ENCODE peak calls at places on chromosomes 2 and 18, in eight cellular contexts. C, L, B, A, E, Z, K and R are unnamed samples.

GRCh38 chr2:185806783-185807182 is 68.2 kb downstream of the FSIP2 start:
- DNase-seq in L (no peak), B (no peak), E (no peak), C (no peak), A (no peak), Z (no peak), K (no peak), R (no peak)

GRCh38 chr2:169372561-169372960 is 10.2 kb upstream of the LRP2 start:
- DNase-seq in K (no peak), B (no peak), L (no peak), Z (no peak), A (no peak), E (no peak), C (no peak), R (no peak)

GRCh38 chr2:180122874-180123273 is 115.8 kb upstream of the CWC22 start:
- DNase-seq in L (no peak), B (peak), K (no peak), A (no peak), C (no peak), E (no peak), Z (no peak), R (no peak)

GRCh38 chr2:191245046-191245868 is at the start of gene MYO1B:
- DNase-seq in K (peak), A (peak), C (peak), Z (peak), E (peak), L (no peak), B (peak), R (peak)

GRCh38 chr2:12928706-12929291 is 212.1 kb downstream of the TRIB2 start:
- DNase-seq in K (no peak), E (no peak), L (no peak), Z (no peak), A (no peak), C (no peak), B (peak), R (no peak)

GRCh38 chr2:207239222-207239674 is 73.5 kb upstream of the KLF7 start:
- DNase-seq in L (peak), K (no peak), Z (peak), B (peak), A (no peak), C (no peak), E (peak), R (no peak)

GRCh38 chr2:132608222-132608795 is 61.7 kb downstream of the LYPD1 start:
- DNase-seq in A (no peak), Z (no peak), C (no peak), L (no peak), B (no peak), K (no peak), E (no peak), R (no peak)

GRCh38 chr2:231415029-231415428 is 19.5 kb downstream of the B3GNT7 start:
- DNase-seq in A (no peak), C (no peak), B (no peak), E (no peak), L (no peak), K (no peak), Z (no peak), R (no peak)

GRCh38 chr18:80249217-80250093 is 2.1 kb upstream of the PARD6G start:
- DNase-seq in B (peak), E (no peak), K (no peak), C (no peak), Z (no peak), A (no peak), L (no peak), R (no peak)

GRCh38 chr2:238289574-238289973 is 1.2 kb upstream of the PER2 start:
- DNase-seq in A (no peak), Z (no peak), L (no peak), E (no peak), C (no peak), B (no peak), K (no peak), R (no peak)

GRCh38 chr2:136032817-136033216 is 47.4 kb upstream of the DARS1 start:
- DNase-seq in C (no peak), Z (no peak), E (no peak), K (no peak), L (no peak), A (no peak), B (no peak), R (no peak)

GRCh38 chr2:152440460-152440859 is 105.5 kb downstream of the FMNL2 start:
- DNase-seq in A (no peak), C (no peak), B (no peak), Z (no peak), E (no peak), K (no peak), L (no peak), R (no peak)

GRCh38 chr18:31203086-31203793 is 40.6 kb upstream of the DSC1 start:
- DNase-seq in E (no peak), K (no peak), B (no peak), C (peak), A (no peak), L (no peak), Z (no peak), R (peak)

DNA sequence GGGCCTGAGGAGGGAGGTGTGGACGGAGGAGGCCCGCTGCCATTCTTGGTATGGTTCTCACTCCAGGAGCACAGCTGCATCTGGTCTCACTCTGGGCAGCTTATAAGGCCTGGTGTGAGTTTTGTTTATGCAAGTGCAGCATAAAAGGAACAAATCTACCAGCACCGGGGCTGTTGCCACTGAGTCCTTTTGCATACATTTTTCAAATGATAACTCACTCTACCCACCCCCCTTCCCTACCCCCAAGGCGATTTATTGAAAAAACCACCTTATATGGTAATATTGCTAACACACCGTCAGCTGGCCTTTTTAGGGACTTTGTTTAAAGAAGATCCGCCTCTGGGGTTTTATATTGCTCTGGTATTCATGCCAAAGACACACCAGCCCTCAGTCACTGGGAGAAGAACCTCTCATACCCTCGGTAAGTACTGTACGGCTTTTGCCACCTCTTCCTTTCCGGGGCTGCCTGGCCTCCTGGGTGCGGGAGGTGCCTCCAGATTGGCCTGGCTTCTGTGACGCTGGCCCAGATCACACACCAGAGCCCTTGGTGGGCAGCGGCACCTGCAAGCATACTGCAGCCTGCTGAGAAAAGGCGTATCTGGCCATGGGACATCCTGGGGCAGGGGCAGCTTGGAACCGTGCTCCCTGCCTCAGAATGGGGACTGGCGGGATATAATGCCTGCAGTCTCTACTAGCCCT is at the start of gene ACTG2:
- DNase-seq in E (no peak), C (no peak), Z (no peak), L (no peak), K (no peak), A (no peak), B (peak), R (no peak)
- TF ChIP-seq POLR2A in E (no peak), C (no peak), Z (no peak), L (no peak), K (no peak), A (no peak), B (peak), R (no peak)

GRCh38 chr2:144496660-144497598 is 23.0 kb downstream of the ZEB2 start:
- DNase-seq in E (no peak), Z (no peak), A (no peak), K (no peak), L (no peak), C (no peak), B (no peak), R (no peak)
- TF ChIP-seq POLR2A in E (no peak), Z (no peak), A (no peak), K (no peak), L (no peak), C (no peak), B (no peak), R (no peak)

DNA sequence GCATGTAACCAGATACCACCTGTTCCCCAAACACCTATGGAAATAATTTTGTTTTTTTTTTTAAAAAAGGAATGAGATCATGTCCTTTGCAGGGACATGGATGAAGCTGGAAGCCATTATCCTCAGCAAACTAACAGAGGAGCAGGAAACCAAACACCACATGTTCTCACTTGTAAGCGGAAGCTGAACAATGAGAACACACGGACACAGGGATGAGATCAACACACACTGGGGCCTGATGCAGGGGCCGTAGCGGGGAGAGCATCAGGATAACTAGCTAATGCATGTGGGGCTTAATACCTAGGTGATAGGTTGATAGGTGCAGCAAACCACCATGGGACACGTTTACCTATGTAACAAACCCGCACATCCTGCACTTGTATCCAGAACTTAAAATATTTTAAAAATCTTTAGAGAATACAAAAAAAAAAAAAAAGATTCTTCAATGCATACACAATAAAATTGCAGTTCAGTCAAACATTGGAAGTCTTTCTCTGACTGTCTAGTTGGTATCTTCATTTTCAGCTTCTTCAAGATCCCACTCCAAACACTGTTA is 11.6 kb upstream of the CASP10 start:
- DNase-seq in C (no peak), A (no peak), K (no peak), E (no peak), L (no peak), B (no peak), Z (no peak), R (no peak)
- TF ChIP-seq POLR2A in C (no peak), A (no peak), K (no peak), E (no peak), L (no peak), B (no peak), Z (no peak), R (no peak)

DNA sequence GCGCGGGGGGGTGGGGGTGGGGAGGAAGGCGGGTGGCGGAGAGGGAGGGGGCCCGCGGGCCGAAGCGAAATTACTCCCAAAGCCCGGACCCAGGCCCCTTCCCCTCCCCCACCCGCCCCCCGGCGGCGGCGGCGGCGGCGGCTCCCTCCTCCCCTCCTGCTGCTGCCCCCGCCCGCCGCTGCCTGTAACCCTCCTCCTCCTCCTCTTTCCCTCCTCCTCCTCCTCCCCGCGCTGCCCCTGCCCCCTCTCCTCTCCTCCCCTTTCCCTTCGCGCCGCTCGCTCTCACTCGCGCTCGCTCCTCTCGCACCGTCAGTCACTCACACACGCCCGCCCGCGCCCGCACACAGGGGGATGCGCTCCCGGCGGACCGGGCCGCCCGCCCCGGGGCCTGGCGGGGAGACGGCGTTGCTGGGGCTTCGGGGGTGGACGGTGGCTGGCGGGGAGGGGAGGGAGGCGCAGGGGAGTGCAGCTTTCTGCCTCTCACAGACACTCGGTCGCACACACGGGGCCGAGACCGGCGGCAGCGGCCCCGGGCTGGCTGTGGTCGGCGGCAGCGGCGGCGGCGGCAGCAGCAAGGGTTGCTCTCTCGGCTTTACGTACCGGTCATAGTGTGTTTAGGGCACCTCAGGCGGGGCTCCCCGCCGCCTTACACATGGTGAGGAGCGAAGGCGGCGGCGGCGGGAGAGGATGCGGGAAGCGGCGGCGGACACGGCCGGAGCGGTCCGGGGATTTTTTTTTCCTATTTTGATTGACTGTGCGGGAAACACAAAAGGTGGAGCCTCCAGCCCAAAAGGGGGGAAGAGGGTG is 405 bp downstream of the SP3 start:
- DNase-seq in B (peak), L (peak), A (peak), C (peak), Z (peak), E (peak), K (no peak), R (peak)
- TF ChIP-seq POLR2A in B (peak), L (peak), A (peak), C (peak), Z (peak), E (peak), K (peak), R (no peak)

DNA sequence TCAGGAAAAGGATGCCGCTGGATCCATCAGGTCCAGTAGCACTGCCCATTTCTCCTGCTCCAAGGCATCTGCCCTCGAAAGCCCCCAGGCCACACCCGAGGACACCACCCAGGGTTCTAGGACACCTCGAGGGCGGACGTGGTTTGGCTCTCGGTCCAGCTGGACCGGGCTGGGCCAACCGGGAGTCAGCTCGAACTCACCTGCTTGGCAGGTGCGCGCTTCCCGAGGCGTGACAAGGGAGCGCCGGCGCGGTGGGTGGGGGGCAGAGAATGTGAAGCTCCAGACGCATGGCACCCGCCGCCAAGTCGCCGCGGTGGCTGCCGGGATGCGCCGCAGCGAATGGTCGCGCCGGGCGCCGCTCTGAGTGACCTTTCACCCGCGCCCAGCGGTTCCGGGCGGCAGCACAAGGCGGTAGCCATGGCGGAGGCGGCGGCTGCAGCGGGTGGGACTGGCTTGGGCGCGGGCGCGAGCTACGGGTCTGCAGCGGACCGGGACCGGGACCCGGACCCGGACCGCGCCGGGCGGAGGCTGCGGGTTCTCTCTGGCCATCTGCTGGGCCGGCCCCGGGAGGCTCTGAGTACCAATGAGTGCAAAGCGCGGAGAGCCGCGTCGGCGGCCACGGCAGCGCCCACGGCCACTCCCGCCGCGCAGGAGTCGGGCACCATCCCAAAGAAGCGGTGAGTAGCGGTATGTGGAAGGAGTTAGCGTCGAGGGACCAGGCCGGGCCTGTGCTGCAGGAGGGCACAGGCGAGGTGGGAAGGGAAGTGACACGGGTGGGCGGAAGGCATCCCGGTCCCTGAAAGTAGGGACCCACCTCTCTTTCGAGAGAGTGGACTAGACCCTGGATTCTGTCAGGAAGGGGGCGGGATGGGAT is at the start of gene AGPS:
- DNase-seq in B (peak), L (peak), A (peak), E (peak), Z (peak), K (peak), C (peak), R (peak)
- TF ChIP-seq POLR2A in B (peak), L (peak), A (peak), E (no peak), Z (peak), K (peak), C (peak), R (peak)

GRCh38 chr2:11154460-11155325 is 574 bp upstream of the SLC66A3 start:
- DNase-seq in K (peak), C (peak), L (peak), A (peak), E (peak), B (peak), Z (peak), R (peak)
- TF ChIP-seq POLR2A in K (peak), C (peak), L (peak), A (peak), E (no peak), B (peak), Z (peak), R (no peak)

GRCh38 chr18:74524097-74524496 is 10.2 kb upstream of the CNDP1 start:
- DNase-seq in L (no peak), C (no peak), A (peak), K (no peak), B (peak), E (no peak), Z (peak), R (no peak)

GRCh38 chr18:74528478-74528877 is 5.8 kb upstream of the CNDP1 start:
- DNase-seq in A (no peak), B (no peak), K (no peak), E (no peak), C (no peak), Z (no peak), L (no peak), R (no peak)

GRCh38 chr18:74522635-74523548 is 11.4 kb upstream of the CNDP1 start:
- DNase-seq in C (no peak), K (no peak), L (no peak), E (no peak), A (no peak), B (no peak), Z (no peak), R (no peak)

GRCh38 chr18:74526478-74526877 is 7.8 kb upstream of the CNDP1 start:
- DNase-seq in Z (no peak), C (no peak), L (no peak), K (no peak), E (no peak), A (no peak), B (no peak), R (no peak)

DNA sequence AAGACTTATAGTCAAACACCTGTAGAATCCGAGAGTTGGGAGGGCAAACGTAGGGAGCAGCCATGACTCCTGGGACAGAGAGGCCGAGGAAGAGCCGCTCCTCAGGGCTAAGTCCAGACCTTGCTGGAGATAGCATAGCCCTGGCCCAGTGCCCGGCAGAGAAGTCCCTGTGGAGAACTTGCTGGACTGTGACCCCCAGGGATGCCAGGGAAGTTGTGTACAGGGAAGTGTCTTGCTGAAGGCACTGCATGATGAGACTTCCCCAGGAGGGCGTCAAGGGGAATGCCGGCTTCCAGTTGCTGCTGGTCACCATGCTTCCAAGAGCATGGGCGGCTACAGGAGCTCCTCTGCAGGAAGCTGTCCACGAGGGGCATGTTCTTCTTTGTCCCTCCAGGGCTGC is 8.6 kb upstream of the CNDP1 start:
- DNase-seq in A (no peak), C (no peak), E (no peak), K (no peak), L (no peak), B (no peak), Z (no peak), R (no peak)
- TF ChIP-seq POLR2A in A (no peak), C (no peak), E (no peak), K (no peak), L (no peak), B (no peak), Z (no peak), R (no peak)

DNA sequence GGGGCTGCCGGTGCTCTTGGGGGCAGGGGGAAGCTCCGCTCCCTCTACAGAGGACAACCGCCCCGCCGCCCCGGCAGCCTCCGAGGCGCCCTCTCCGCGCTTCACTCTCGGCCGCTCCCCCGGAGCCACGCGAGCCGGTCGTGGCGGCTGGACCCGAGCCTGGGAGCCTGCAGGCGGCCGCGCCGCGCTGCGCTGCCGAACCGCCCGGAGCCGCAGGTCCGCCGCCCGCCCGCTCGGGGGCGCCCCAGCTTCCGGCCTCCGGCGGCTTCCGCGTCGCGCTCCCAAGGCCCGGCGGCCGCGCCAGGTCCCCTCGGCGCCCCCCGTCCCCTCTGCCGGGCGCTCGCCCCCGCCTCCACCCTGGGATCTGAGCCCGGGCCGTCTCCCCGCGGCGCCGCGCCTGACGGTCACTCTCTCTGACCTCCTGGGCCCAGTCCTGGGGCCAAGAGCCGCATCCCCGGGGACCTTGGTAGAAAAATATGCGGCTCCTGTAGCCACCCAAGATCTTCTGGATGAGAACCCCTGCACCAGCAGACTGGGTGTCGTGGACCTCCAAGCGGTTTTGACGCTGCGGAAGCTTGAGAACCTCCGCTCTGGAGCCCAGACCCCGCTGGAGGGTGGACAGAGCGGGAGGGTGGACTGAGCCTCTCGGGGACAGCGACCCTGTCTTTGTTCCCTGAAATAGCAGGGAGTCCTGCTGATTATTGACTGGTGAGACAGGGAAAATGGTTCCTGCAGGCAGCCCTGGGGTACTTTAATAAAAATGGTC is 44.3 kb downstream of the SERTAD2 start:
- DNase-seq in A (peak), Z (peak), B (peak), K (peak), E (no peak), L (no peak), C (no peak), R (peak)
- TF ChIP-seq POLR2A in A (no peak), Z (no peak), B (no peak), K (peak), E (no peak), L (no peak), C (no peak), R (peak)